ENCODE peak calls at places on chromosomes 7 and 10, in seven cellular contexts. D is CD4-positive, alpha-beta T cell; S is T follicular helper cell; O is Caki2; L is GM12865; A is left cardiac atrium; U is kidney. I is an unnamed sample.
A peak's percentile ranks its signal among the peaks of the same experiment; 100 is the strongest.

GRCh38 chr10:124286621-124287020 is 132.1 kb downstream of the OAT start:
- DNase-seq in D (no peak), L (peak; percentile 34), S (no peak), U (no peak), O (no peak), A (no peak), I (no peak)

GRCh38 chr7:16098058-16098457 is 323.3 kb downstream of the CRPPA start:
- DNase-seq in U (no peak), D (no peak), S (no peak), A (no peak), L (no peak), O (no peak), I (no peak)

GRCh38 chr10:17479015-17479615 is 24.7 kb upstream of the ST8SIA6 start:
- DNase-seq in D (no peak), U (no peak), O (no peak), L (no peak), S (no peak), A (no peak), I (no peak)

GRCh38 chr10:14394179-14394578 is 63.5 kb upstream of the FRMD4A start:
- DNase-seq in U (no peak), D (no peak), O (no peak), L (no peak), A (no peak), S (no peak), I (no peak)

GRCh38 chr7:30171753-30172447 is 37.1 kb downstream of the MTURN start:
- DNase-seq in O (peak; percentile 14), A (no peak), S (no peak), U (no peak), D (no peak), L (no peak), I (no peak)

GRCh38 chr7:65317372-65317771 is 56.3 kb upstream of the ZNF92 start:
- DNase-seq in A (no peak), U (no peak), D (no peak), L (no peak), O (no peak), S (no peak), I (no peak)

GRCh38 chr10:103506061-103506460 is 12.6 kb downstream of the NEURL1 start:
- DNase-seq in U (peak; percentile 36), O (no peak), S (no peak), A (no peak), L (no peak), D (no peak), I (no peak)

GRCh38 chr7:151745090-151745638 is 131.8 kb downstream of the PRKAG2 start:
- DNase-seq in O (peak; percentile 95), D (no peak), L (no peak), A (peak; percentile 85), S (no peak), U (peak; percentile 92), I (no peak)

GRCh38 chr10:72932259-72933015 is 22.2 kb downstream of the PLA2G12B start:
- DNase-seq in A (no peak), U (no peak), O (no peak), S (no peak), D (no peak), L (no peak), I (no peak)

I was measured in activated CD4-positive, CD25-positive, alpha-beta regulatory T cell treated with anti-CD3 and anti-CD28 coated beads, Interleukin-2, amount 50 U/mL, for 16 hours.